ENCODE peak calls at places on chromosomes 11 and 22, in six cellular contexts. U, X, W, I, D and G are unnamed samples.

GRCh38 chr11:67675058-67675747 is 780 bp upstream of the ALDH3B2 start:
- DNase-seq in U (no peak), X (no peak), W (no peak), I (no peak), D (no peak), G (no peak)

GRCh38 chr22:48393041-48393370 is 1434.7 kb downstream of the BRD1 start:
- DNase-seq in U (no peak), X (no peak), W (no peak), I (no peak), D (no peak), G (no peak)

GRCh38 chr11:76083563-76084451 is 122.5 kb downstream of the WNT11 start:
- DNase-seq in U (no peak), X (no peak), W (peak; percentile 29), I (no peak), D (no peak), G (no peak)

GRCh38 chr11:79396674-79397073 is 44.2 kb downstream of the TENM4 start:
- DNase-seq in U (no peak), X (no peak), W (peak; percentile 8), I (no peak), D (no peak), G (no peak)

GRCh38 chr11:65288706-65289536 is 25.7 kb upstream of the CDC42EP2 start:
- DNase-seq in U (no peak), X (no peak), W (no peak), I (peak; percentile 60), D (no peak), G (peak; percentile 64)

GRCh38 chr11:118883004-118883367 is 706 bp upstream of the CXCR5 start:
- DNase-seq in U (no peak), X (no peak), W (no peak), I (no peak), D (no peak), G (no peak)

GRCh38 chr11:83845797-83846196 is 559.6 kb upstream of the CCDC90B start:
- DNase-seq in U (no peak), X (no peak), W (no peak), I (no peak), D (no peak), G (no peak)

GRCh38 chr11:6604081-6604626 is 580 bp downstream of the ILK start:
- DNase-seq in U (peak; percentile 26), X (no peak), W (peak; percentile 70), I (peak; percentile 70), D (peak; percentile 60), G (no peak)

GRCh38 chr11:3006505-3007260 is 14.6 kb upstream of the NAP1L4 start:
- DNase-seq in U (no peak), X (no peak), W (no peak), I (no peak), D (no peak), G (no peak)

GRCh38 chr22:41382610-41383009 is 868 bp downstream of the TEF start:
- DNase-seq in U (no peak), X (no peak), W (no peak), I (no peak), D (no peak), G (peak; percentile 66)

GRCh38 chr11:94449437-94449836 is 44.2 kb downstream of the MRE11 start:
- DNase-seq in U (peak; percentile 0), X (peak; percentile 27), W (peak; percentile 89), I (no peak), D (no peak), G (no peak)

GRCh38 chr11:13288375-13289029 is 10.9 kb downstream of the BMAL1 start:
- DNase-seq in U (no peak), X (no peak), W (peak; percentile 48), I (no peak), D (no peak), G (no peak)

GRCh38 chr22:29061773-29062172 is at the start of gene C22orf31:
- DNase-seq in U (no peak), X (no peak), W (no peak), I (no peak), D (no peak), G (no peak)

GRCh38 chr11:135033545-135033944 is 621.5 kb upstream of the B3GAT1 start:
- DNase-seq in U (no peak), X (no peak), W (no peak), I (peak; percentile 61), D (no peak), G (no peak)

GRCh38 chr11:206002-206384 is 1.2 kb downstream of the BET1L start:
- DNase-seq in U (no peak), X (no peak), W (no peak), I (peak; percentile 29), D (no peak), G (no peak)

GRCh38 chr11:86508604-86509471 is 134.2 kb downstream of the CCDC81 start:
- DNase-seq in U (no peak), X (no peak), W (peak; percentile 78), I (no peak), D (peak; percentile 28), G (no peak)

GRCh38 chr11:57160665-57161064 is 21.1 kb upstream of the LRRC55 start:
- DNase-seq in U (no peak), X (no peak), W (no peak), I (no peak), D (no peak), G (no peak)

GRCh38 chr22:37982151-37982838 is 2.1 kb downstream of the SOX10 start:
- DNase-seq in U (no peak), X (no peak), W (no peak), I (no peak), D (no peak), G (no peak)

GRCh38 chr11:64729851-64730382 is 6.9 kb upstream of the NRXN2 start:
- DNase-seq in U (no peak), X (no peak), W (no peak), I (no peak), D (no peak), G (no peak)

GRCh38 chr11:117837070-117837776 is 12.7 kb upstream of the FXYD2 start:
- DNase-seq in U (no peak), X (no peak), W (no peak), I (peak; percentile 17), D (no peak), G (no peak)

GRCh38 chr11:72642815-72643511 is 31.3 kb downstream of the PDE2A start:
- DNase-seq in U (peak; percentile 75), X (no peak), W (peak; percentile 63), I (peak; percentile 53), D (peak; percentile 84), G (peak; percentile 45)

GRCh38 chr22:32880906-32881596 is 79.5 kb downstream of the TIMP3 start:
- DNase-seq in U (peak; percentile 2), X (no peak), W (peak; percentile 16), I (peak; percentile 57), D (no peak), G (peak; percentile 23)